ENCODE peak calls at places on chromosomes 5 and 9, in seven cellular contexts. U, A, Q, I, E, D and J are unnamed samples.

GRCh38 chr5:81803812-81804211 is 52.9 kb upstream of the SSBP2 start:
- DNase-seq in U (no peak), A (no peak), Q (no peak), I (no peak), E (no peak), D (no peak), J (no peak)

GRCh38 chr5:58201922-58202648 is 257.8 kb downstream of the PLK2 start:
- DNase-seq in U (no peak), A (no peak), Q (no peak), I (no peak), E (no peak), D (no peak), J (no peak)

GRCh38 chr5:96260009-96260408 is 173.0 kb downstream of the PCSK1 start:
- DNase-seq in U (no peak), A (no peak), Q (no peak), I (no peak), E (no peak), D (peak; percentile 22), J (no peak)

GRCh38 chr5:58933891-58934628 is 351.2 kb downstream of the RAB3C start:
- DNase-seq in U (no peak), A (no peak), Q (no peak), I (no peak), E (peak; percentile 33), D (no peak), J (no peak)

GRCh38 chr5:124136609-124137008 is 609.8 kb downstream of the ZNF608 start:
- DNase-seq in U (no peak), A (no peak), Q (no peak), I (no peak), E (no peak), D (no peak), J (no peak)

GRCh38 chr9:122389799-122390481 is 19.1 kb downstream of the PTGS1 start:
- DNase-seq in U (no peak), A (no peak), Q (peak; percentile 19), I (no peak), E (no peak), D (no peak), J (no peak)

GRCh38 chr5:36607838-36608783 is 1.7 kb downstream of the SLC1A3 start:
- DNase-seq in U (no peak), A (no peak), Q (no peak), I (no peak), E (no peak), D (no peak), J (no peak)

GRCh38 chr5:159343295-159344094 is 13.2 kb upstream of the IL12B start:
- DNase-seq in U (no peak), A (no peak), Q (no peak), I (no peak), E (no peak), D (no peak), J (no peak)

GRCh38 chr9:89668216-89668867 is 63.5 kb downstream of the GADD45G start:
- DNase-seq in U (no peak), A (no peak), Q (no peak), I (no peak), E (no peak), D (no peak), J (no peak)

GRCh38 chr9:34259315-34259714 is 69.8 kb downstream of the KIF24 start:
- DNase-seq in U (no peak), A (no peak), Q (no peak), I (no peak), E (no peak), D (no peak), J (no peak)

GRCh38 chr9:13118294-13118693 is 161.2 kb downstream of the MPDZ start:
- DNase-seq in U (no peak), A (no peak), Q (no peak), I (no peak), E (no peak), D (no peak), J (no peak)

GRCh38 chr5:14983666-14984441 is 112.3 kb upstream of the ANKH start:
- DNase-seq in U (no peak), A (no peak), Q (no peak), I (no peak), E (peak; percentile 23), D (no peak), J (no peak)

GRCh38 chr9:124248066-124248465 is 9.7 kb upstream of the NEK6 start:
- DNase-seq in U (no peak), A (no peak), Q (peak; percentile 49), I (no peak), E (no peak), D (no peak), J (no peak)

GRCh38 chr9:82254646-82255367 is 266.2 kb downstream of the SPATA31D1 start:
- DNase-seq in U (no peak), A (no peak), Q (no peak), I (no peak), E (no peak), D (no peak), J (no peak)

GRCh38 chr5:66789434-66789833 is 193.2 kb downstream of the MAST4 start:
- DNase-seq in U (no peak), A (no peak), Q (no peak), I (no peak), E (no peak), D (no peak), J (no peak)

GRCh38 chr5:32708949-32709348 is 2.2 kb upstream of the NPR3 start:
- DNase-seq in U (no peak), A (no peak), Q (no peak), I (peak; percentile 47), E (no peak), D (no peak), J (no peak)

DNA sequence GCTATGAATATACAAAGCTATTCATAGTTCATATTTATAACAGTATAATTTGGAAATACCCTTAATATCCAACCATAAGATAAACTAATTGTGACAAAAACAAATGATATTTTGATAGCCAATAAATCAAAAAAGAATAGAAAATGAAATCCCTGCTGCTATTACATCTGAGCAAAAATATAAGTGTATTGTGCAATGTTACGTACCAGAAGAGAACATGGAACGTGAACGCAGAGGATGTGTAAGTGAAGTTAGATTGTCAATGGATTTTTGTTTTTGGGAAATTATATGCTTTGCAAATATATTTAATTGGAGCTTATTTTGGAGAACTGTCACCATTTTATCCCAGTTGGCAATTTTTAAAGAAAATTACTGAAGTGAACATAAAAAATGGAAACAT is 15.4 kb downstream of the GCNT1 start:
- DNase-seq in U (no peak), A (no peak), Q (no peak), I (no peak), E (no peak), D (no peak), J (no peak)
- H3K27ac ChIP-seq in U (no peak overlapping the region), A (no peak overlapping the region), Q (no peak overlapping the region), I (no peak overlapping the region), E (no peak overlapping the region), D (no peak overlapping the region), J (no peak overlapping the region)

DNA sequence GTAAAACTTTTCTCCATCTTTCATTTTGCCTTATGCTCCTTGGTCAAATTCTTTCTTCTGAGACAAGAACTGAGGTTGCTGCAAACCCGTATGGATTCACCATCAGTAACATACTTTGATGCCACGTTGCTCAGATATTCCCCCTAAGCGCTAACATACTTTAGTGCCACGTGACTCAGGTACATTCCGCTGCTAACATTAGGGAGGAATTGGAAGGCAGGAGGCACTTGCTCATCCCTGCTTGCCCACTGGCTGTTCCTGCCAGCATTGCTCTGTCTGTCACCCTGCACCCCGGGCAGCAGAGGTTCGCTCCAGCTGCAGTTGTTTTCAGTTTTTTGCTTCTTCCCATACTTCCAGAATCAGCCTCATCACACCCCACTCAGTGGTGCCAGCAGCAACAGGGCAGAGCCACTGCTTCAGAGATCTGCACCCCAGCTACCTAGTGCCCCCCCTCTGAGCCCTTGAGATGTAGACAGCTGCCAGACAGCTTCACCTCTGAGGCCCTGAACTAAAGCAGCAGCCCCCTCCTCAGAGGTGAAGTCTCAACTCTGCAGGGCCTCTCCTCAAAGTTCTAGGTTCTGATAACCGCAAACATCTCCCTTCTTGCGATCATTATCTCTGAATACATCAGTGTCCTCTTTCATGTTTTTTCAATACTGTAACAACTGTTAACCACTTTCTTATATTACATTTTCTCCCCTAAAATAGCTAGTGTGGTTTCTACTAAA is 228.0 kb upstream of the KIF2A start:
- DNase-seq in U (no peak), A (no peak), Q (no peak), I (no peak), E (no peak), D (no peak), J (no peak)
- H3K4me3 ChIP-seq in U (no peak overlapping the region), A (no peak overlapping the region), Q (no peak overlapping the region), I (no peak overlapping the region), E (no peak overlapping the region), D (no peak overlapping the region), J (no peak overlapping the region)

DNA sequence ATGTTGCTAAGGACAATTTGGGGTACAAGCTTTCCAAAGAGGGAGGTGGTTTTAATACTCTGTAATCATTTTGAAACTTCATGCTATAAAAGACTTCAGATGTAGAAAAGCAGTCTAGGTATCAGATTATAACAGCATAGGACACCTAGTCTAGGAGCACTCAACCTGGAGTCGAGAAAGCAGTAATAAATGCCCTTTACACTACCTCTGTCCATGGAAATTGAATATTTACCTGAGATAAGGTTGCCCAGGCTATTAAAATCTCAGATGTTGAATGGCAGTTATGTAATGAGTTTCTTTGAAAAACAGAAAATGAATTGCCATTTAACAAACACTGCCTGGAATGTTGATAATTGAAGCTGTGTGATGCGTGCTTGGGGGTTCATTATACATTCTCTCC is 561.8 kb upstream of the DMAC1 start:
- DNase-seq in U (no peak), A (no peak), Q (no peak), I (no peak), E (no peak), D (no peak), J (no peak)
- TF ChIP-seq CTCF in U (no peak), A (no peak), Q (no peak), I (no peak), E (no peak), D (no peak), J (no peak)

DNA sequence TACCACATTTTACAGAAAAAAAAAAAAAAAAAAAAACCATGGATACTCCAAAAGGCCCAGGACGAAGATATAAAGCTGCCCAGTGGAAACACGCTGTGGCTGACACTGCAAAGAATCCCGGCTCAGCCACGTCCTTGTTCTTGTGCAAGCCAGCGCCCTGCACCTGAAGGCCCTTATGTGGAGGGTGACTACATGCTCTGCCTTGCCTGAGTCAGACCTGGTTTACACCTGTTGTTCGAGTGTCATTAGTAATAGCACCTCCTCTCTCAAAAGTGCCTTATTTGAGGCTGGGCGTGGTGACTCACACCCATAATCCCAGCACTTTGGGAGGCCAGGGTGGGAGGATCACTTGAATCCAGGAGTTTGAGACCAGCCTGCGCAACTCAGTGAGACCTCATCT is 54.3 kb upstream of the ZSWIM6 start:
- DNase-seq in U (peak; percentile 74), A (no peak), Q (no peak), I (no peak), E (no peak), D (no peak), J (no peak)
- H3K27ac ChIP-seq in U (peak overlapping the region; percentile 70), A (no peak overlapping the region), Q (no peak overlapping the region), I (peak overlapping the region; percentile 75), E (no peak overlapping the region), D (peak overlapping the region; percentile 29), J (no peak overlapping the region)

GRCh38 chr9:136496801-136497620 is 14.2 kb upstream of the SEC16A start:
- DNase-seq in U (no peak), A (no peak), Q (no peak), I (no peak), E (no peak), D (no peak), J (no peak)
- H3K4me3 ChIP-seq in U (no peak overlapping the region), A (no peak overlapping the region), Q (no peak overlapping the region), I (no peak overlapping the region), E (no peak overlapping the region), D (no peak overlapping the region), J (no peak overlapping the region)